ENCODE peak calls at places on chromosomes 4 and X, in six cellular contexts. A is HCT116, C is K562, V is HepG2, N is H1, Y is GM12878. R is an unnamed sample.

GRCh38 chrX:131704136-131704695 is 160.3 kb downstream of the OR13H1 start:
- DNase-seq in N (no peak), Y (peak), V (no peak), C (peak), A (no peak), R (no peak)

GRCh38 chr4:20249333-20249732 is 2.4 kb upstream of the SLIT2 start:
- DNase-seq in A (peak), N (no peak), C (no peak), V (no peak), Y (no peak), R (no peak)

GRCh38 chrX:13821740-13822139 is 4.8 kb upstream of the GPM6B start:
- DNase-seq in C (no peak), N (no peak), A (no peak), V (no peak), Y (no peak), R (no peak)

GRCh38 chrX:134004038-134004437 is 18.6 kb upstream of the GPC3 start:
- DNase-seq in V (no peak), N (no peak), A (no peak), Y (no peak), C (no peak), R (no peak)

GRCh38 chrX:132365490-132365889 is 123.3 kb downstream of the MBNL3 start:
- DNase-seq in Y (no peak), C (no peak), N (no peak), A (no peak), V (no peak), R (no peak)

GRCh38 chr4:67750691-67751090 is 3.5 kb downstream of the GNRHR start:
- DNase-seq in V (no peak), A (no peak), N (no peak), C (no peak), Y (no peak), R (no peak)

GRCh38 chr4:145480257-145480656 is 1.4 kb upstream of the SMAD1 start:
- DNase-seq in Y (no peak), A (no peak), V (no peak), N (no peak), C (no peak), R (no peak)

GRCh38 chr4:81486502-81486901 is 14.8 kb upstream of the RASGEF1B start:
- DNase-seq in N (no peak), Y (no peak), A (no peak), V (no peak), C (no peak), R (no peak)

GRCh38 chr4:67712000-67712625 is 11.2 kb upstream of the UBA6 start:
- DNase-seq in Y (no peak), C (no peak), V (no peak), A (no peak), N (no peak), R (no peak)

GRCh38 chrX:130770615-130771014 is 132.4 kb downstream of the ENOX2 start:
- DNase-seq in V (no peak), Y (no peak), C (no peak), N (no peak), A (peak), R (no peak)

GRCh38 chr4:5052424-5052702 is 1.1 kb downstream of the STK32B start:
- DNase-seq in N (no peak), A (no peak), Y (no peak), C (no peak), V (no peak), R (no peak)

GRCh38 chrX:108641589-108642272 is 94.6 kb downstream of the IRS4 start:
- DNase-seq in Y (no peak), N (no peak), C (no peak), A (no peak), V (no peak), R (no peak)

GRCh38 chr4:24559889-24560288 is 24.5 kb downstream of the DHX15 start:
- DNase-seq in N (no peak), Y (no peak), V (no peak), A (no peak), C (no peak), R (no peak)

GRCh38 chr4:143025111-143025704 is 159.5 kb upstream of the USP38 start:
- DNase-seq in C (peak), V (peak), Y (no peak), A (peak), N (no peak), R (no peak)

GRCh38 chr4:108155373-108155772 is 13.4 kb downstream of the LEF1 start:
- DNase-seq in Y (no peak), N (no peak), V (no peak), C (peak), A (no peak), R (no peak)

GRCh38 chr4:32215277-32215676 is 1495.1 kb downstream of the PCDH7 start:
- DNase-seq in C (no peak), V (no peak), Y (no peak), N (no peak), A (no peak), R (no peak)

GRCh38 chrX:155745792-155746191 is 133.0 kb upstream of the TMLHE start:
- DNase-seq in C (peak), V (peak), Y (no peak), N (no peak), A (peak), R (no peak)

GRCh38 chrX:27591938-27592337 is 1.8 kb downstream of the DCAF8L2 start:
- DNase-seq in A (no peak), V (no peak), Y (no peak), N (no peak), C (no peak), R (no peak)

GRCh38 chr4:142314686-142315085 is 531.4 kb downstream of the INPP4B start:
- DNase-seq in C (no peak), N (no peak), V (no peak), Y (no peak), A (no peak), R (no peak)

GRCh38 chrX:63922221-63922620 is 137.2 kb upstream of the ARHGEF9 start:
- DNase-seq in V (no peak), Y (no peak), C (no peak), N (no peak), A (no peak), R (no peak)

GRCh38 chr4:156710571-156711195 is 260.9 kb downstream of the PDGFC start:
- DNase-seq in A (no peak), N (no peak), C (no peak), V (peak), Y (no peak), R (no peak)

GRCh38 chrX:133661962-133662839 is 246.9 kb upstream of the GPC4 start:
- DNase-seq in Y (no peak), A (no peak), C (no peak), N (no peak), V (peak), R (no peak)

GRCh38 chrX:122583526-122583925 is 600.6 kb upstream of the GRIA3 start:
- DNase-seq in N (no peak), A (no peak), V (no peak), Y (no peak), C (no peak), R (no peak)

GRCh38 chr4:145879598-145879997 is 59.0 kb downstream of the ZNF827 start:
- DNase-seq in A (no peak), N (no peak), V (no peak), C (no peak), Y (no peak), R (no peak)

GRCh38 chrX:103517246-103517645 is 2.0 kb downstream of the RAB40A start:
- DNase-seq in N (no peak), C (no peak), V (no peak), Y (no peak), A (no peak), R (no peak)

GRCh38 chr4:121875663-121876062 is 5.4 kb upstream of the BBS7 start:
- DNase-seq in Y (no peak), A (no peak), N (no peak), V (no peak), C (no peak), R (no peak)

DNA sequence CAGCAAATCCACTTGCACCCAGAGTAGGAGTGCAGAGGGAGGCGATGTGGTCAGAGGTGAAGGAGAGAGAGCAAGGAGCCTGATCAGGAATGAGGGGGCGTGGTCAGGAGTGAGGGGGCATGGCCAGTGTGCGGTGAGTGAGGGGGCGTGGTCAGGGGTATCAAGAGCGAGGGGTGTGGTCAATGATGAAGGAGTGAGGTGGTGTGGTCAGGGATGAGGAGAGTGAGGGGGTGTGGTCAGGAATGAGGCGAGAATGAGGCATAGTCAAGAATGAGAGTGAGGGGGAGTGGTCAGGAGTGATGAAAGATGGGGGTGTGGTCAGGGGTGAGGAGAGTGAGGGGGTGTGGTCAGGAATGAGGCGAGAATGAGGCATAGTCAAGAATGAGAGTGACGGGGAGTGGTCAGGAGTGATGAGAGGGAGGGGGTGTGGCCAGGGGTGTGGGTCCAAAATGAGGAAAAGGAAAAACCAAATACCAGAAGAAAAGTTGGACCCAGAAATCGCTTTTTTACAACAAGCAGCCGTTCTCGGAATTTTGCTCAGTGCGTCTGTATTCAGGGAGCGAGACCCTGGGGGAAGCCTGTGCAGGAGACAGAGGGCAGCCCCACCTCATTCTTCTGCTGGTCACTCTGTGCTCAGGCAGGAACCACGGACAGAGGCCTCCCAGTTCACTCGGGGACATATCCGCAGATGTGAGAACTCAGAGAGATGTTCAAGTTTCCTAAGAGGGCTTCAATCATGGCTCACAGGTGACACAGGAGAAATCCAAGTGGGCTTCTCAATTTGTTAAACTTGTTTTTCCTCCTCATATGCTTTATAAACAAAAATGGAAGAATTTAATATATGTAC is 47.5 kb downstream of the MAGEA1 start:
- DNase-seq in V (no peak), A (peak), Y (no peak), N (peak), C (peak), R (peak)
- TF ChIP-seq ZNF274 in V (no peak), A (no peak), Y (no peak), N (no peak), C (no peak), R (no peak)

GRCh38 chr4:137474711-137475301 is 57.5 kb downstream of the PCDH18 start:
- DNase-seq in C (no peak), V (no peak), Y (no peak), A (no peak), N (no peak), R (no peak)
- TF ChIP-seq ZNF274 in C (no peak), V (no peak), Y (no peak), A (no peak), N (no peak), R (no peak)

DNA sequence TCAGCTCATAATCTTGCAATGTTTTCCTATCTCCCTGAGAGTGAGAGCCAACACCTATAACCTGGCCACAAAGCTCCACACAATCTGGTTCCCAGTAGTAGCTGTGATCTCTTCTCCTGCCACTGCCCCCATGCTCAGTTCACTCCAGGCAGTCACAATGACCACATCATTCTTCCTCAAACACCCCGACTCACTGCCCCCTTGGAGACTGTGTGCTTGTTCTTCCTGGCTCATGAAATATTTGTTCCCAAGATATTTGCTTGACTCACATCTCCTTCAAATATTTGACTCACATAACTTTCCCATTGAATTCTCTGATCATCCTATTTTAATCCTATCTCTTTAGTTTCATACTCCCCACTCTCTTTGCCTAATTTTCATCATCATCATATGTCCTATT is 173.7 kb downstream of the AREG start:
- DNase-seq in A (no peak), Y (no peak), V (no peak), C (no peak), N (no peak), R (no peak)
- TF ChIP-seq ZNF274 in A (no peak), Y (no peak), V (no peak), C (no peak), N (no peak), R (no peak)

GRCh38 chrX:65647801-65648200 is 19.7 kb upstream of the MSN start:
- DNase-seq in Y (no peak), A (no peak), C (no peak), V (no peak), N (no peak), R (no peak)

GRCh38 chrX:65643046-65643785 is 24.2 kb upstream of the MSN start:
- DNase-seq in C (no peak), N (no peak), Y (no peak), A (no peak), V (no peak), R (no peak)

GRCh38 chrX:65643786-65644111 is 23.7 kb upstream of the MSN start:
- DNase-seq in N (no peak), Y (no peak), C (no peak), A (no peak), V (no peak), R (no peak)

DNA sequence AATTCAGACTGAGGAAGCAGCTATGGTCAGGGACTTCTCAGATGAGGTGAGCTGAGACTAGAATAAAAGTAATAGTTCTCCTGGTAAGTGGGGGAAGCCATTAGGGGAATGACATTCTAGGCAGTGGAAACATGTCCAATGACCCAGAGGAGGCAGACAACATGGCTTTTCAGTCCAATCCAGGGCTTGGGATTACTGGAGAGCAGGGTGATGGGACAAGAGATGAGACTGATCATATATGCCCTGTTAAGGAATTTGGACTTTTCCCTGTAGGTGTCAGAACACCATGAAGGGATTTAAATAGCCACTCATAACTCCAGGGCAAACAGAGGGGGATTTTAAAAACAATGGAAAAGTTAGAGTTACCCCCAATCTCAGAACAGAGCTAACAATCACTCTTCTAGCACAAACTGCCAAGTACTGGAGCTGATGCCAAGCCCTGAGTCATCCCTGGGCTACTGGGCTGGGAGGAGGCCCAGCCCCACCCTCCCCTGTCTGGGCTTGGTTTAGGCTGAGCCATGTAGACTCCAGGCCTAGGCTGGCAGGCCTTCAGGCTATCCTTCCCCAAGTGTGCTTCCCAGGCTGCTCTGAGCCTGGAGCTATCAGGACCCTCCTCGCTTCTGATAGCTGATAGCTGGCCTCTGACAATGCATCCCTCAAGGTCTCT is 22.7 kb upstream of the MSN start:
- DNase-seq in V (no peak), Y (no peak), C (peak), N (no peak), A (peak), R (no peak)
- TF ChIP-seq ZNF274 in V (no peak), Y (no peak), C (no peak), N (no peak), A (no peak), R (no peak)

GRCh38 chrX:21741869-21742701 is 15.8 kb downstream of the SMPX start:
- DNase-seq in A (no peak), Y (no peak), N (no peak), C (no peak), V (no peak), R (no peak)
- TF ChIP-seq ZNF274 in A (no peak), Y (no peak), N (no peak), C (no peak), V (no peak), R (no peak)

GRCh38 chr4:95059630-95060029 is 301.9 kb downstream of the BMPR1B start:
- DNase-seq in N (no peak), Y (no peak), C (no peak), A (no peak), V (no peak), R (no peak)
- TF ChIP-seq ZNF274 in N (no peak), Y (no peak), C (no peak), A (no peak), V (no peak), R (no peak)

GRCh38 chr4:172979332-172979731 is 189.3 kb upstream of the GALNT7 start:
- DNase-seq in N (no peak), V (no peak), C (no peak), A (no peak), Y (no peak), R (no peak)

GRCh38 chr4:172978848-172979247 is 189.8 kb upstream of the GALNT7 start:
- DNase-seq in A (no peak), C (no peak), Y (no peak), N (no peak), V (no peak), R (no peak)

GRCh38 chr4:172980178-172980577 is 188.4 kb upstream of the GALNT7 start:
- DNase-seq in Y (no peak), C (no peak), V (no peak), N (no peak), A (no peak), R (no peak)

GRCh38 chr4:172983014-172983413 is 185.6 kb upstream of the GALNT7 start:
- DNase-seq in A (no peak), Y (no peak), C (no peak), V (no peak), N (no peak), R (no peak)

GRCh38 chr4:172982151-172982590 is 186.4 kb upstream of the GALNT7 start:
- DNase-seq in A (peak), V (no peak), C (no peak), N (no peak), Y (peak), R (no peak)
- TF ChIP-seq ZNF274 in A (no peak), V (no peak), C (no peak), N (no peak), Y (no peak), R (no peak)

DNA sequence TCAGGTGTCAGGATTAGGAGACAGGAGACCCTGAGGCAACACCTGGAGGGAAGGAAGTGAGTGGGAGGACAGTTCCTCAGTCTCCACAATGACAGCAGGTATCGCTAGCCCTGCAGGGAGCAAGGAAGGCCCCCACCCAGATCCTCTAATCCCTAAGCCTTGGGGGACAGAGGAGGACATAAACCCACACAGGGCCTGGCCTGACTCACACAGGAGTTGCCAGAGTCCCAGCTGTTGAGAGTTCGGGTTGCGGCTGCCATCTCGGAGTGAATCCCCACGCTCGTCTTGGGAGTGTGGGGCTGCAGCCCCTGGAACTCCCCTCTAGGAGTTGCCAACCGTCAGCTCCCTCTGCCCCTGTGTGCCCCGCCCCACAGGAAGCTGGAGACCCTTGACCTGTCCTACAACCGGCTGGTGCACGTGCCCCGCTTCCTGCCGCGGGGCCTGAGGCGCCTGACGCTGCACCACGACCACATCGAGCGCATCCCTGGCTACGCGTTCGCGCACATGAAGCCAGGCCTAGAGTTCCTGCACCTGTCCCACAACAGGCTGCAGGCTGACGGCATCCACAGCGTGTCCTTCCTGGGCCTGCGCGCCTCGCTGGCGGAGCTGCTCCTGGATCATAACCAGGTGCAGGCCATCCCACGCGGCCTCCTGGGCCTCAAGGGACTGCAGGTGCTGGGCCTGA is 9.2 kb upstream of the BGN start:
- DNase-seq in C (no peak), A (no peak), V (no peak), N (no peak), Y (no peak), R (no peak)
- TF ChIP-seq ZNF274 in C (no peak), A (no peak), V (no peak), N (no peak), Y (no peak), R (no peak)

DNA sequence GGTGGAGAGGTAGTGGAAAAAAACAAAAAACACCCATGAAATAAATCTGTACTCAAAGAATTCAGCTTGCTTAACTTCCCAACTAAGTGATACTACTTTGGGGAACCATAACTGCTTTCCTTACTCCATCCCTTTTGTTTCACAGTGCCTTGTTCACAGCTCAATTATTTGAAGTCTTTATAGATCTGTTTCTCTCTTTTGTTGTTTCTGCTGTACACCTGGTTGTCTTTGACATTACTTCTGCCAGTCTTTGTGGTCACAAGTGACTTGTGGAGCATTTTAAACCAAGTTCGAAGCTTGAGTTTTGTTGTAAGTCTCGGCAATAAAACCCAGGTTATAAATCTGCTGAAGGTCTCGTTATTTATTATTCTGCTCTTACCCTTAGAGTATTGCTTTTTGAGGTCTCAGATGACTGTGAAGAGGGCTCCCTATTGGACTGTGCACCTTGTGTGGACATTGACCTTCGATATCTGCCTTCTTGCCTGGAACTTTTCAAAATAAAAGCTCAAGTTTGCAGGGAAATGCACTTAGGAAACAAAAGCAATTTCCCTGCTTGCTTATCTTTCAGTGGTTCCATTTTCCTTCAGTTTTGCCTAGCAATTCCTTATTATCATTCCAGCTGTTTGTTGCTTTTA is 59.8 kb downstream of the ANK2 start:
- DNase-seq in A (no peak), V (peak), Y (no peak), N (no peak), C (no peak), R (no peak)
- TF ChIP-seq ZNF274 in A (no peak), V (no peak), Y (no peak), N (no peak), C (no peak), R (no peak)

DNA sequence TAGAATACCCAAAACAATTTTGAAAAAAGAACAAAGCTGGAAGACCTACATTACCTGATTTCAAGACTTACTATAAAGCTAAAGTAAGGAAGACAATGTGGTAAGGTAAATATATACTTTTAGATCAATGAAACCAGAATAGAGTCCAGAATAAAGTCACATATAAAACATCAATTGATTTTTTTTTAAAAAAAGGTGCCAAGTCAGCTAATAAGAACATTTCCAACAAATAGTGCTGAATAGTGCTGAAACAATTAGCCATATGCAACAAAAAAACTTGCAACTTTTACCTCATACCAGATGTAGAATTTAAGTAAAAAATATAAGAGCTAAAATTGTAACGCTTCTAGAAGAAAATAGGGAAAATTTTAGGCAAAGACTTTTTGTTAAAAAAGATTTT is 73.0 kb upstream of the PDHA1 start:
- DNase-seq in C (no peak), A (no peak), Y (no peak), V (no peak), N (no peak), R (no peak)
- TF ChIP-seq ZNF274 in C (no peak), A (no peak), Y (no peak), V (no peak), N (no peak), R (no peak)